ENCODE peak calls at places on chromosomes 12 and 14, in nine cellular contexts. V is GM12865, B is adrenal gland, G is RWPE1, Z is fibroblast of pulmonary artery, D is left lung, J is astrocyte of the spinal cord, Q is WERI-Rb-1, F is cardiac muscle cell. W is an unnamed sample.

GRCh38 chr12:120230326-120230973 is 29.5 kb upstream of the RPLP0 start:
- DNase-seq in V (no peak), B (peak), G (peak), Z (peak), D (no peak), J (peak), Q (peak), F (peak), W (no peak)

GRCh38 chr14:89315493-89316456 is 101.3 kb downstream of the FOXN3 start:
- DNase-seq in V (no peak), B (no peak), G (no peak), Z (no peak), D (no peak), J (no peak), Q (peak), F (no peak), W (no peak)

GRCh38 chr14:73861060-73861459 is 9.4 kb downstream of the PTGR2 start:
- DNase-seq in V (no peak), B (no peak), G (no peak), Z (no peak), D (no peak), J (no peak), Q (no peak), F (no peak), W (no peak)

GRCh38 chr12:119808441-119808840 is 68.7 kb downstream of the CIT start:
- DNase-seq in V (no peak), B (no peak), G (peak), Z (no peak), D (no peak), J (no peak), Q (no peak), F (no peak), W (no peak)

GRCh38 chr12:29212682-29213397 is 63.8 kb downstream of the FAR2 start:
- DNase-seq in V (no peak), B (no peak), G (no peak), Z (peak), D (no peak), J (peak), Q (no peak), F (no peak), W (no peak)

GRCh38 chr14:39212034-39212433 is 21.7 kb upstream of the MIA2 start:
- DNase-seq in V (no peak), B (no peak), G (no peak), Z (no peak), D (no peak), J (no peak), Q (no peak), F (no peak), W (no peak)

GRCh38 chr12:15689751-15690191 is 99.4 kb downstream of the EPS8 start:
- DNase-seq in V (no peak), B (no peak), G (no peak), Z (no peak), D (no peak), J (no peak), Q (no peak), F (no peak), W (no peak)

GRCh38 chr12:8026282-8026637 is 6.3 kb upstream of the FOXJ2 start:
- DNase-seq in V (no peak), B (no peak), G (no peak), Z (no peak), D (no peak), J (no peak), Q (no peak), F (no peak), W (no peak)

GRCh38 chr14:71103662-71104484 is 196.6 kb downstream of the PCNX1 start:
- DNase-seq in V (peak), B (peak), G (peak), Z (peak), D (no peak), J (peak), Q (peak), F (peak), W (no peak)

GRCh38 chr14:89317051-89317691 is 99.9 kb downstream of the FOXN3 start:
- DNase-seq in V (peak), B (no peak), G (no peak), Z (no peak), D (no peak), J (no peak), Q (no peak), F (no peak), W (no peak)

GRCh38 chr14:38278035-38278434 is 22.1 kb upstream of the CLEC14A start:
- DNase-seq in V (no peak), B (no peak), G (no peak), Z (peak), D (no peak), J (no peak), Q (no peak), F (no peak), W (no peak)

GRCh38 chr12:13091831-13092230 is 11.6 kb downstream of the GSG1 start:
- DNase-seq in V (no peak), B (no peak), G (no peak), Z (no peak), D (no peak), J (no peak), Q (no peak), F (no peak), W (no peak)

GRCh38 chr14:71311061-71311460 is 403.8 kb downstream of the PCNX1 start:
- DNase-seq in V (no peak), B (no peak), G (no peak), Z (no peak), D (no peak), J (no peak), Q (no peak), F (no peak), W (no peak)

GRCh38 chr14:63383776-63384367 is 65.1 kb upstream of the GPHB5 start:
- DNase-seq in V (peak), B (no peak), G (no peak), Z (no peak), D (no peak), J (no peak), Q (no peak), F (no peak), W (peak)

GRCh38 chr12:38601970-38602369 is 285.4 kb downstream of the ALG10B start:
- DNase-seq in V (no peak), B (no peak), G (no peak), Z (no peak), D (no peak), J (no peak), Q (no peak), F (no peak), W (no peak)

GRCh38 chr14:22824711-22825359 is 4.9 kb upstream of the MRPL52 start:
- DNase-seq in V (peak), B (no peak), G (peak), Z (peak), D (no peak), J (peak), Q (no peak), F (no peak), W (peak)

GRCh38 chr12:66035289-66035961 is 95.1 kb downstream of the LLPH start:
- DNase-seq in V (peak), B (no peak), G (peak), Z (peak), D (no peak), J (peak), Q (no peak), F (peak), W (no peak)

GRCh38 chr12:46373303-46374182 is 970 bp upstream of the SLC38A2 start:
- DNase-seq in V (peak), B (peak), G (peak), Z (peak), D (peak), J (peak), Q (peak), F (peak), W (peak)

GRCh38 chr12:95412826-95413311 is 61.1 kb upstream of the METAP2 start:
- DNase-seq in V (no peak), B (peak), G (peak), Z (peak), D (no peak), J (peak), Q (no peak), F (no peak), W (no peak)

GRCh38 chr14:31229638-31230229 is 22.1 kb upstream of the HECTD1 start:
- DNase-seq in V (no peak), B (peak), G (peak), Z (peak), D (no peak), J (peak), Q (no peak), F (no peak), W (no peak)

GRCh38 chr12:32089156-32089950 is 17.3 kb upstream of the BICD1 start:
- DNase-seq in V (no peak), B (no peak), G (no peak), Z (no peak), D (no peak), J (no peak), Q (peak), F (no peak), W (no peak)

GRCh38 chr14:90924618-90925345 is 108.6 kb upstream of the TTC7B start:
- DNase-seq in V (no peak), B (no peak), G (no peak), Z (peak), D (no peak), J (no peak), Q (no peak), F (no peak), W (no peak)

GRCh38 chr12:11684393-11684792 is 34.9 kb downstream of the ETV6 start:
- DNase-seq in V (no peak), B (no peak), G (no peak), Z (no peak), D (no peak), J (no peak), Q (no peak), F (no peak), W (no peak)

GRCh38 chr12:4813741-4814140 is 93.5 kb downstream of the GALNT8 start:
- DNase-seq in V (no peak), B (no peak), G (no peak), Z (no peak), D (no peak), J (no peak), Q (no peak), F (no peak), W (no peak)

GRCh38 chr12:107027304-107028053 is 40.5 kb upstream of the MTERF2 start:
- DNase-seq in V (peak), B (peak), G (peak), Z (peak), D (no peak), J (peak), Q (no peak), F (no peak), W (no peak)

GRCh38 chr12:94621662-94622359 is 28.5 kb downstream of the TMCC3 start:
- DNase-seq in V (peak), B (peak), G (peak), Z (peak), D (no peak), J (peak), Q (no peak), F (no peak), W (peak)

GRCh38 chr14:99174081-99174851 is 97.7 kb downstream of the BCL11B start:
- DNase-seq in V (no peak), B (no peak), G (no peak), Z (no peak), D (peak), J (no peak), Q (no peak), F (no peak), W (no peak)

GRCh38 chr14:64844272-64844671 is 35.4 kb downstream of the SPTB start:
- DNase-seq in V (peak), B (no peak), G (no peak), Z (no peak), D (no peak), J (no peak), Q (no peak), F (no peak), W (no peak)

GRCh38 chr14:64841772-64842490 is 37.8 kb downstream of the SPTB start:
- DNase-seq in V (no peak), B (no peak), G (no peak), Z (no peak), D (no peak), J (no peak), Q (no peak), F (peak), W (no peak)

GRCh38 chr14:64844993-64845536 is 34.6 kb downstream of the SPTB start:
- DNase-seq in V (no peak), B (no peak), G (no peak), Z (no peak), D (no peak), J (no peak), Q (no peak), F (no peak), W (no peak)

GRCh38 chr14:64838656-64839055 is 41.1 kb downstream of the SPTB start:
- DNase-seq in V (no peak), B (no peak), G (peak), Z (no peak), D (no peak), J (no peak), Q (no peak), F (no peak), W (no peak)

GRCh38 chr14:64841121-64841611 is 38.5 kb downstream of the SPTB start:
- DNase-seq in V (no peak), B (peak), G (peak), Z (peak), D (no peak), J (peak), Q (no peak), F (peak), W (no peak)
- TF ChIP-seq CTCF in V (no peak), B (peak), G (no peak), Z (peak), D (no peak), J (peak), Q (peak), F (peak), W (no peak)

GRCh38 chr14:51094282-51094821 is 553 bp downstream of the TRIM9 start:
- DNase-seq in V (no peak), B (no peak), G (no peak), Z (no peak), D (peak), J (no peak), Q (peak), F (peak), W (peak)

GRCh38 chr14:51092965-51093364 is 1.9 kb downstream of the TRIM9 start:
- DNase-seq in V (no peak), B (no peak), G (no peak), Z (no peak), D (no peak), J (no peak), Q (no peak), F (no peak), W (no peak)

GRCh38 chr14:51094901-51095853 is at the start of gene TRIM9:
- DNase-seq in V (peak), B (peak), G (peak), Z (peak), D (peak), J (peak), Q (peak), F (peak), W (peak)

GRCh38 chr14:51095854-51096823 is 1.2 kb upstream of the TRIM9 start:
- DNase-seq in V (no peak), B (peak), G (no peak), Z (peak), D (peak), J (peak), Q (peak), F (no peak), W (peak)

GRCh38 chr14:51093371-51094281 is 1.3 kb downstream of the TRIM9 start:
- DNase-seq in V (peak), B (no peak), G (no peak), Z (no peak), D (peak), J (peak), Q (peak), F (peak), W (peak)
- TF ChIP-seq CTCF in V (peak), B (no peak), G (peak), Z (peak), D (no peak), J (peak), Q (peak), F (peak), W (peak)

DNA sequence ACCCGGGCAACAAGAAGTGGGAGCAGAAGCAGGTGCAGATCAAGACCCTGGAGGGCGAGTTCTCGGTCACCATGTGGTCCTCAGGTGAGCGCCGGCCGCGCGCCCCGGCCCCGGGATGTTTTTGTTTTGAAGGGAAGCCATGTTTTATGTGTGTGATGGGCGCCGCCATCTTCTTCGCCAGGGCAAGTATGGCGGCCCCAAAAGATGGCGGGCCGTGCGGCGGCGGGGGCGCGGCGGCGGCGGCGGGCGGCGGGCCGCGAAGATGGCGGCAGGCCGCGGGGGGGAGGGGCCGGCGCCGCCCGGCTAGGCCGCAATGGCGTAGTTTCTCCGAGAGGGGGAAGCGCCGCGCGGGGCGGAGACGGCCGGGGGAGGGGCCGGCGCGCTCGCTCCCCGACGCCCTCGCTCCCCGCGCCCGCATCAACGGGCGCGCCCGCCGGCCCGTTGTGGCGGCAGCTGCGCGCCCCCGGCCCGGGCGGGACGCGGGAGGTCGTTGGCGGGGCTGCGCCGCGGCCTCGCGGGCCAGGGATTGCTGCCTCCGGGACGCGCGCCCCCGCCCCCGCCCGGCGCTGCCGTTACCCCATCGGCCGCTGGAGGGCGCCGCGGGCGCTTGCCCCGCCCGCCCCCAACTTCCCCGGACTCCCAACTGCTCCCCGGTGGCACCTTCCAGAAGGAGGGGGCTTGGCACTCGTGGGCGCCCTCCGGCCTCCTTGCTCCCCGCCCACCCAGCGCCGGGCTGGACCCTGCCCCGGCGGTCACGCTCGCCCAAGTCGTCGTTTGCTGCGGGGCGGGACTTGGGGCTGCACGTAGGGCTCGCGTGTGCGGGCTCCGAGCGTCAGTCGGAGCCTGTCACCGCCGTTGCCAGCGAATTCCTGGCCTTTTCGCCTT is 1.1 kb downstream of the YY1 start:
- DNase-seq in V (peak), B (peak), G (peak), Z (peak), D (peak), J (peak), Q (peak), F (peak), W (peak)
- TF ChIP-seq CTCF in V (peak), B (peak), G (peak), Z (peak), D (peak), J (peak), Q (peak), F (peak), W (peak)

DNA sequence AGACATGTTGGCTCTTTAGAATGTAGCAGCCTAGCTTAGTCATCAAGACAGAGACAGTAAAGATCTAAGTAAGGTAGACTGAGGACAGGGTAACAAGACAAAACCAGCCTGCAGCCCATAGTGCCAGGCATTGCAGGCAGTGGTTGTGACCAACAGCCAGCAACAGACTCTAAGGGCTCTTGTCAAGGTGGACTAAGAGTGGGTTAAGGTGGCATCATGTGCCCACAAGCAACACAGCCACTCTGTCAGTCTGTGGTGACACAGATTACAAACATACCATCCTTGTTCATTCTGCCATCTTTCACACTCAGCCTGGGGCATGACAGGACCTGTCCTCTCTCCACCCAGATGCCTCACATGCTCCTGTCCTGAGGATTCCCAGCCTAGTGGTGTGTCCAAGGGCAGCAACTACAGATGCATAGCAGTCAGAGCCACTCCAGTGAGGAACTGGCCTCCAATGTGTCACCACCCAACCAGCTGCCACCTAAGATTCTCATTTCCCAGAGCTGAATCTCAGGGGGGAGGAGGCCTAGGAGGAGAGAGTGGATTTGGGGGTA is 28.3 kb downstream of the VDR start:
- DNase-seq in V (no peak), B (no peak), G (peak), Z (no peak), D (no peak), J (no peak), Q (no peak), F (no peak), W (no peak)
- TF ChIP-seq CTCF in V (no peak), B (no peak), G (no peak), Z (no peak), D (no peak), J (no peak), Q (no peak), F (no peak), W (no peak)

GRCh38 chr12:70823182-70823976 is 97.2 kb downstream of the PTPRR start:
- DNase-seq in V (no peak), B (peak), G (no peak), Z (no peak), D (no peak), J (no peak), Q (no peak), F (no peak), W (no peak)
- TF ChIP-seq CTCF in V (no peak), B (no peak), G (no peak), Z (no peak), D (no peak), J (no peak), Q (no peak), F (no peak), W (no peak)

GRCh38 chr12:68420225-68421008 is 88.3 kb upstream of the MDM1 start:
- DNase-seq in V (no peak), B (peak), G (no peak), Z (peak), D (no peak), J (peak), Q (no peak), F (no peak), W (no peak)

GRCh38 chr12:68414988-68415387 is 82.8 kb upstream of the MDM1 start:
- DNase-seq in V (peak), B (no peak), G (no peak), Z (no peak), D (no peak), J (no peak), Q (no peak), F (no peak), W (no peak)

GRCh38 chr12:68416350-68416749 is 84.2 kb upstream of the MDM1 start:
- DNase-seq in V (no peak), B (no peak), G (no peak), Z (no peak), D (no peak), J (no peak), Q (no peak), F (no peak), W (no peak)

GRCh38 chr12:68418137-68418460 is 85.9 kb upstream of the MDM1 start:
- DNase-seq in V (no peak), B (no peak), G (no peak), Z (no peak), D (no peak), J (no peak), Q (no peak), F (no peak), W (no peak)

GRCh38 chr12:68416826-68417225 is 84.7 kb upstream of the MDM1 start:
- DNase-seq in V (no peak), B (no peak), G (no peak), Z (no peak), D (no peak), J (no peak), Q (no peak), F (no peak), W (no peak)
- TF ChIP-seq CTCF in V (no peak), B (no peak), G (no peak), Z (no peak), D (no peak), J (no peak), Q (no peak), F (no peak), W (no peak)

GRCh38 chr14:77622562-77622961 is 6.1 kb upstream of the SPTLC2 start:
- DNase-seq in V (no peak), B (no peak), G (no peak), Z (no peak), D (no peak), J (no peak), Q (no peak), F (no peak), W (no peak)
- TF ChIP-seq CTCF in V (no peak), B (no peak), G (no peak), Z (no peak), D (no peak), J (no peak), Q (no peak), F (no peak), W (no peak)

DNA sequence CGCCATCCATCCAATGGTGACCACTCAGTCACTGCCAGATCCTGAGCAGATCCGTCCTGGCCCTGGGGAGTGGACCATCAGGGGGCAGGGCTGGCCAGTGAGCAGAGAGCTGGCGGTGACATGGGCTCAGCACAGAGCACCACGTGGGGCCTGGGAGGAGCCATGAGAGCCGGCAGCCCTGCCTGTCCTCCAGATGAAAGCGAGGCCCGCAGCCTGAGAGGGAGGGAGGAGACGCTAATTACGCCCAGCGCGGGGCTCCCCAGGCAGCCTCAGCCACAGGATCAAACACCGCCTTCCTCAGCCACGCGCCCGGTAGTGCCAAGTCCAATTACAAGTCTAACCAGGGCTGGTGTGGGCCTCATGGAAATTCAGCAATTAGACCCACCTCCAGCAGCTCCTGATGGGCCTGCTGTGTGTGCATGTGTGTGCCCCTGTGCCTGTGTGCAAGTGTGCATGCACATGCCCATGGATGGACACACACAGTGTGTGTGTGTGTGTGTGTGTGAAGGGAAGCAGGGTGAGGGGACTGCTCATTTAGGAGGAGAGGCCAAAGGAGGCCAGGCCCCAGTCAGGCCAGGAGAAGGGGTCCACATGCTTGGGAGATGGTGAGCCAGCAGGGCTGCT is 68.0 kb downstream of the KIF26A start:
- DNase-seq in V (no peak), B (peak), G (no peak), Z (no peak), D (peak), J (no peak), Q (peak), F (peak), W (no peak)
- TF ChIP-seq CTCF in V (no peak), B (no peak), G (no peak), Z (no peak), D (no peak), J (no peak), Q (peak), F (no peak), W (no peak)